ENCODE peak calls at places on chromosomes 4 and X, in ten cellular contexts. One of them, this sample, is unnamed. For H3K9me3 and H3K36me3, the result is how much of the 10 kb centered on the place peaks cover.

GRCh38 chrX:6708041-6708440 is 173.1 kb upstream of the VCX3A start:
- DNase-seq in ovary: no peak
- DNase-seq in CD8-positive, alpha-beta memory T cell: no peak
- DNase-seq in heart right ventricle: no peak
- DNase-seq in OCI-LY7: no peak
- DNase-seq in body of pancreas: no peak
- DNase-seq in CD4-positive, CD25-positive, alpha-beta regulatory T cell: no peak
- DNase-seq in pancreas: no peak
- DNase-seq in upper lobe of left lung: no peak
- DNase-seq in cardiac muscle cell: no peak
- DNase-seq in this sample: no peak

GRCh38 chr4:76698141-76698540 is 199.8 kb downstream of the SOWAHB start:
- DNase-seq in CD4-positive, CD25-positive, alpha-beta regulatory T cell: no peak
- DNase-seq in CD8-positive, alpha-beta memory T cell: no peak
- DNase-seq in ovary: no peak
- DNase-seq in cardiac muscle cell: no peak
- DNase-seq in upper lobe of left lung: no peak
- DNase-seq in OCI-LY7: no peak
- DNase-seq in heart right ventricle: no peak
- DNase-seq in pancreas: no peak
- DNase-seq in body of pancreas: no peak
- DNase-seq in this sample: no peak

GRCh38 chr4:185713272-185713671 is 98.7 kb downstream of the SORBS2 start:
- DNase-seq in pancreas: no peak
- DNase-seq in cardiac muscle cell: no peak
- DNase-seq in CD8-positive, alpha-beta memory T cell: no peak
- DNase-seq in body of pancreas: no peak
- DNase-seq in OCI-LY7: no peak
- DNase-seq in CD4-positive, CD25-positive, alpha-beta regulatory T cell: no peak
- DNase-seq in ovary: no peak
- DNase-seq in upper lobe of left lung: no peak
- DNase-seq in heart right ventricle: no peak
- DNase-seq in this sample: no peak

GRCh38 chr4:38306482-38307071 is 346.4 kb downstream of the PTTG2 start:
- DNase-seq in pancreas: no peak
- DNase-seq in OCI-LY7: no peak
- DNase-seq in heart right ventricle: no peak
- DNase-seq in body of pancreas: no peak
- DNase-seq in cardiac muscle cell: no peak
- DNase-seq in CD8-positive, alpha-beta memory T cell: no peak
- DNase-seq in ovary: no peak
- DNase-seq in upper lobe of left lung: no peak
- DNase-seq in CD4-positive, CD25-positive, alpha-beta regulatory T cell: no peak
- DNase-seq in this sample: no peak

GRCh38 chrX:153511784-153512500 is 5.5 kb upstream of the ATP2B3 start:
- DNase-seq in CD4-positive, CD25-positive, alpha-beta regulatory T cell: no peak
- DNase-seq in CD8-positive, alpha-beta memory T cell: no peak
- DNase-seq in heart right ventricle: no peak
- DNase-seq in body of pancreas: no peak
- DNase-seq in pancreas: no peak
- DNase-seq in upper lobe of left lung: no peak
- DNase-seq in cardiac muscle cell: no peak
- DNase-seq in ovary: no peak
- DNase-seq in OCI-LY7: no peak
- DNase-seq in this sample: peak

GRCh38 chr4:138910914-138911336 is 104.7 kb upstream of the NOCT start:
- DNase-seq in upper lobe of left lung: peak
- DNase-seq in pancreas: peak
- DNase-seq in heart right ventricle: peak
- DNase-seq in body of pancreas: peak
- DNase-seq in OCI-LY7: no peak
- DNase-seq in ovary: peak
- DNase-seq in cardiac muscle cell: peak
- DNase-seq in CD4-positive, CD25-positive, alpha-beta regulatory T cell: no peak
- DNase-seq in CD8-positive, alpha-beta memory T cell: no peak
- DNase-seq in this sample: peak

GRCh38 chrX:15143050-15143824 is 126.6 kb downstream of the ASB9 start:
- DNase-seq in ovary: peak
- DNase-seq in CD8-positive, alpha-beta memory T cell: peak
- DNase-seq in cardiac muscle cell: peak
- DNase-seq in CD4-positive, CD25-positive, alpha-beta regulatory T cell: peak
- DNase-seq in body of pancreas: peak
- DNase-seq in upper lobe of left lung: peak
- DNase-seq in heart right ventricle: peak
- DNase-seq in OCI-LY7: peak
- DNase-seq in pancreas: peak
- DNase-seq in this sample: peak

GRCh38 chr4:175246941-175247340 is 328.8 kb downstream of the ADAM29 start:
- DNase-seq in ovary: no peak
- DNase-seq in cardiac muscle cell: no peak
- DNase-seq in body of pancreas: no peak
- DNase-seq in CD8-positive, alpha-beta memory T cell: no peak
- DNase-seq in CD4-positive, CD25-positive, alpha-beta regulatory T cell: no peak
- DNase-seq in heart right ventricle: no peak
- DNase-seq in upper lobe of left lung: no peak
- DNase-seq in pancreas: no peak
- DNase-seq in OCI-LY7: no peak
- DNase-seq in this sample: no peak

GRCh38 chr4:33421887-33422286 is 2701.7 kb downstream of the PCDH7 start:
- DNase-seq in ovary: no peak
- DNase-seq in heart right ventricle: no peak
- DNase-seq in CD4-positive, CD25-positive, alpha-beta regulatory T cell: no peak
- DNase-seq in cardiac muscle cell: no peak
- DNase-seq in pancreas: no peak
- DNase-seq in CD8-positive, alpha-beta memory T cell: no peak
- DNase-seq in OCI-LY7: no peak
- DNase-seq in upper lobe of left lung: no peak
- DNase-seq in body of pancreas: no peak
- DNase-seq in this sample: no peak

GRCh38 chrX:9586992-9587392 is 122.1 kb downstream of the TBL1X start:
- DNase-seq in pancreas: no peak
- DNase-seq in cardiac muscle cell: peak
- DNase-seq in ovary: no peak
- DNase-seq in OCI-LY7: no peak
- DNase-seq in CD4-positive, CD25-positive, alpha-beta regulatory T cell: no peak
- DNase-seq in upper lobe of left lung: no peak
- DNase-seq in body of pancreas: no peak
- DNase-seq in heart right ventricle: peak
- DNase-seq in CD8-positive, alpha-beta memory T cell: no peak
- DNase-seq in this sample: no peak

GRCh38 chr4:120466429-120466828 is 399.8 kb upstream of the MAD2L1 start:
- DNase-seq in upper lobe of left lung: no peak
- DNase-seq in cardiac muscle cell: peak
- DNase-seq in heart right ventricle: no peak
- DNase-seq in CD8-positive, alpha-beta memory T cell: no peak
- DNase-seq in CD4-positive, CD25-positive, alpha-beta regulatory T cell: no peak
- DNase-seq in pancreas: no peak
- DNase-seq in ovary: no peak
- DNase-seq in OCI-LY7: no peak
- DNase-seq in body of pancreas: no peak
- DNase-seq in this sample: no peak

GRCh38 chr4:110618091-110619000 is 4.5 kb downstream of the PITX2 start:
- DNase-seq in cardiac muscle cell: peak
- DNase-seq in upper lobe of left lung: no peak
- DNase-seq in pancreas: no peak
- DNase-seq in body of pancreas: no peak
- DNase-seq in CD8-positive, alpha-beta memory T cell: no peak
- DNase-seq in ovary: no peak
- DNase-seq in CD4-positive, CD25-positive, alpha-beta regulatory T cell: no peak
- DNase-seq in OCI-LY7: no peak
- DNase-seq in heart right ventricle: no peak
- DNase-seq in this sample: no peak

GRCh38 chr4:36159208-36159607 is 85.1 kb downstream of the ARAP2 start:
- DNase-seq in OCI-LY7: no peak
- DNase-seq in cardiac muscle cell: no peak
- DNase-seq in pancreas: no peak
- DNase-seq in upper lobe of left lung: no peak
- DNase-seq in heart right ventricle: no peak
- DNase-seq in ovary: no peak
- DNase-seq in body of pancreas: no peak
- DNase-seq in CD8-positive, alpha-beta memory T cell: no peak
- DNase-seq in CD4-positive, CD25-positive, alpha-beta regulatory T cell: no peak
- DNase-seq in this sample: no peak

GRCh38 chrX:49225858-49226257 is 7.3 kb downstream of the CACNA1F start:
- DNase-seq in cardiac muscle cell: no peak
- DNase-seq in heart right ventricle: no peak
- DNase-seq in CD4-positive, CD25-positive, alpha-beta regulatory T cell: no peak
- DNase-seq in body of pancreas: no peak
- DNase-seq in upper lobe of left lung: no peak
- DNase-seq in OCI-LY7: no peak
- DNase-seq in ovary: no peak
- DNase-seq in CD8-positive, alpha-beta memory T cell: no peak
- DNase-seq in pancreas: no peak
- DNase-seq in this sample: no peak

DNA sequence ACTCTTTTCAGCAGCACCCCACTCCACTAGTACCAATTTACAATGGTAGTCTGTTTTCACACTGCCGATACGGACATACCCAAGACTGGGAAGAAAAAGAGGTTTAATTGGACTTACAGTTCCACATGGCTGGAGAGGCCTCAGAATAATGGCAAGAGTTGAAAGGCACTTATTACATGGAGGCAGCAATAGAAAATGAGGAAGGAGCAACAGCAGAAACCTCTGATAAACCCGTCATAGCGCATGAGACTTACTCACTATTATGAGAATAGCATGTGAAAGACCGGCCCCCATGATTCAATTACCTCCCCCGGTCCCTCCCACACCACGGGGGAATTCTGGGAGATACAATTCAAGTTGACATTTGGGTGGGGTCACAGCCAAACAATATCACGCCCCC is 34.1 kb upstream of the MAGEA4 start:
- DNase-seq in heart right ventricle: no peak
- DNase-seq in CD8-positive, alpha-beta memory T cell: no peak
- DNase-seq in ovary: no peak
- DNase-seq in body of pancreas: no peak
- DNase-seq in OCI-LY7: no peak
- DNase-seq in upper lobe of left lung: no peak
- DNase-seq in pancreas: no peak
- DNase-seq in cardiac muscle cell: no peak
- DNase-seq in CD4-positive, CD25-positive, alpha-beta regulatory T cell: no peak
- DNase-seq in this sample: no peak
- H3K9me3 ChIP-seq in heart right ventricle: under half
- H3K9me3 ChIP-seq in CD8-positive, alpha-beta memory T cell: under half
- H3K9me3 ChIP-seq in ovary: under half
- H3K9me3 ChIP-seq in body of pancreas: under half
- H3K9me3 ChIP-seq in OCI-LY7: under half
- H3K9me3 ChIP-seq in upper lobe of left lung: under half
- H3K9me3 ChIP-seq in pancreas: under half
- H3K9me3 ChIP-seq in cardiac muscle cell: under half
- H3K9me3 ChIP-seq in CD4-positive, CD25-positive, alpha-beta regulatory T cell: under half
- H3K9me3 ChIP-seq in this sample: under half

DNA sequence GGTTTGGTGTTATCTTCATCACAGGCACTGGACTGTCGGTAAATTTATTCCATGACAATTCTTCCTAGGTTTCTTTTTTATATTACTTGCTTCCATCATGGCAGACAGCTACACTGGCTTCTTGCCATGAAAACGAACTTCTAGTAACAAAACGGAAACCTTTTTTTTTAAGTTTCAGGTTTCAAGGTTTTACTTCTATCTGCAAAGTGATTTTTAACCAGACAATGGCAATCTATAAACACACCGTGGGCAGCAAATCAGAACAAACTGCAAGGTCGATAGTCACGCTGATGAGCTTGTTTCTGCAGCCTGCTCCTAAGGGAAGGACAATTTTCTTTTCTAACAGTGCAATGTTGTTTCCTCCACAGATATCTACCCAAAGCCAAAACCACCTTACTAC is 29.9 kb downstream of the XG start:
- DNase-seq in body of pancreas: no peak
- DNase-seq in CD8-positive, alpha-beta memory T cell: no peak
- DNase-seq in ovary: no peak
- DNase-seq in pancreas: no peak
- DNase-seq in CD4-positive, CD25-positive, alpha-beta regulatory T cell: no peak
- DNase-seq in upper lobe of left lung: no peak
- DNase-seq in OCI-LY7: no peak
- DNase-seq in heart right ventricle: no peak
- DNase-seq in cardiac muscle cell: no peak
- DNase-seq in this sample: no peak
- H3K4me3 ChIP-seq in body of pancreas: no peak
- H3K4me3 ChIP-seq in CD8-positive, alpha-beta memory T cell: no peak
- H3K4me3 ChIP-seq in ovary: no peak
- H3K4me3 ChIP-seq in pancreas: no peak
- H3K4me3 ChIP-seq in CD4-positive, CD25-positive, alpha-beta regulatory T cell: no peak
- H3K4me3 ChIP-seq in upper lobe of left lung: no peak
- H3K4me3 ChIP-seq in OCI-LY7: no peak
- H3K4me3 ChIP-seq in heart right ventricle: no peak
- H3K4me3 ChIP-seq in cardiac muscle cell: no peak
- H3K4me3 ChIP-seq in this sample: no peak

DNA sequence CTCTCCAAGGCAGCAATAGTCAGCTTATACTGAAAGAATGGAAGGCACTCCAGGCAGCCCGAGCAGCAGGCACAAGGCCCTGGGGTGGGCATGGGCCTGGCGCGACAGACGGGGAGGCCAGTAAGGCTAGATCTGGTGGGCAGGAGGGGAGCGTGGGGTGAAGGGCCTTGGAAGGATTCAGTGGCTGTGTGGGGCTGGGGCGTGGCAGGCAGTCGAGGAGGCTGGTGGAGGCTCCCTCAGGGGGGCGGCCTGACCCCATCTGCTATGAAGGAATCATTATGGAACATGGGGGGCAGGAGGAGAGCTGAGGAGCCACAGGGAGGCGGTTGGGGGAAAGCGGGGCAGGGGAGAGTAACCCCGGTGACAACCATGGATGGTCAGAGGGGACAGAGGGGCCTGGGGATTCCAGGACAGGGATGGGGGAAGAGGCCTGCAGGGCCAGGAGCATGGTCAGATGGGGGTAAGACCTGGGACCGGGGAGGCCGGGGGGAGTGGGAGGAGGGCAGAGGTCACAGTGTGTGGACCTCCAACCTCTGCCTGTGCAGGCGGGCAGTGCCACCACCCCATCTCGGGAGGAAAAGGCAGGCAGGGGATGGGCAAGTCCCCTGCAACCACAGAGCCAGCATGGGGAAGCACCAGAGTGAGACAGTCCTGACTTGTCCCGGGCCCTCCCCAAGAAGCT is 70.3 kb downstream of the ACOX3 start:
- DNase-seq in CD4-positive, CD25-positive, alpha-beta regulatory T cell: no peak
- DNase-seq in body of pancreas: no peak
- DNase-seq in upper lobe of left lung: no peak
- DNase-seq in OCI-LY7: no peak
- DNase-seq in pancreas: no peak
- DNase-seq in ovary: no peak
- DNase-seq in heart right ventricle: no peak
- DNase-seq in cardiac muscle cell: no peak
- DNase-seq in CD8-positive, alpha-beta memory T cell: no peak
- DNase-seq in this sample: no peak
- H3K36me3 ChIP-seq in CD4-positive, CD25-positive, alpha-beta regulatory T cell: under half
- H3K36me3 ChIP-seq in body of pancreas: under half
- H3K36me3 ChIP-seq in upper lobe of left lung: under half
- H3K36me3 ChIP-seq in OCI-LY7: under half
- H3K36me3 ChIP-seq in pancreas: under half
- H3K36me3 ChIP-seq in ovary: under half
- H3K36me3 ChIP-seq in heart right ventricle: under half
- H3K36me3 ChIP-seq in cardiac muscle cell: under half
- H3K36me3 ChIP-seq in CD8-positive, alpha-beta memory T cell: under half
- H3K36me3 ChIP-seq in this sample: under half

DNA sequence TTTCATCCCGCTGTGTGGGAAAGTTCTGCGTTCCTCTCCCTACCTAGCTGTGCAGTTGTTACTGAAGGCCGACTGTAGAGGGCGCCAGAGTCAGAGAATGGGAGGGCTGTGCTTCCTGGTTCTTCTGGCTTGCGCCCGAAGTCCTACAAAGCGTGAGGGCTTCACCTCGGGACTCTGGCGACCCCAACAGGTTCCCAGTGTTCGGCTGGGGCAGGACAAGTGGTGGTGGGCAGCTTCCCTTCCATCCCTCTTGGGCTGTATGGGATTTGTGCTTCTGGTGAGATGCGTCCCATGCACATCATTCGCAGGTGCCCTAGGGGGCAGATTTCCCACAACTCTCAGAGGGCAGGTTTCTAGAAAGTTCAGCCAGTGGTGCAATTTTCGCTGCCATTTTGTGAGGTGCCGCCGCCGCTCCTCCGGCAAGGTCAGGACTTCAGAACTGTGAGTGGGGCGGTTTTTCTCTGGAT is 27.3 kb downstream of the CT45A3 start:
- DNase-seq in heart right ventricle: no peak
- DNase-seq in cardiac muscle cell: no peak
- DNase-seq in CD8-positive, alpha-beta memory T cell: no peak
- DNase-seq in body of pancreas: peak
- DNase-seq in upper lobe of left lung: no peak
- DNase-seq in pancreas: no peak
- DNase-seq in ovary: no peak
- DNase-seq in OCI-LY7: peak
- DNase-seq in CD4-positive, CD25-positive, alpha-beta regulatory T cell: no peak
- DNase-seq in this sample: peak
- H3K9me3 ChIP-seq in heart right ventricle: under half
- H3K9me3 ChIP-seq in cardiac muscle cell: under half
- H3K9me3 ChIP-seq in CD8-positive, alpha-beta memory T cell: under half
- H3K9me3 ChIP-seq in body of pancreas: under half
- H3K9me3 ChIP-seq in upper lobe of left lung: under half
- H3K9me3 ChIP-seq in pancreas: under half
- H3K9me3 ChIP-seq in ovary: under half
- H3K9me3 ChIP-seq in OCI-LY7: under half
- H3K9me3 ChIP-seq in CD4-positive, CD25-positive, alpha-beta regulatory T cell: under half
- H3K9me3 ChIP-seq in this sample: under half